ENCODE peak calls at places on chromosome 19, in ten cellular contexts. F, K, Q, G, C, V, L, E, P and I are unnamed samples.

GRCh38 chr19:19388568-19389555 is 16.6 kb upstream of the GATAD2A start:
- DNase-seq in F (no peak), K (no peak), Q (no peak), G (no peak), C (no peak), V (no peak), L (no peak), E (no peak), P (peak; percentile 49), I (no peak)

GRCh38 chr19:16654151-16654550 is 5.8 kb downstream of the SMIM7 start:
- DNase-seq in F (no peak), K (no peak), Q (no peak), G (no peak), C (no peak), V (no peak), L (no peak), E (no peak), P (peak; percentile 79), I (no peak)

GRCh38 chr19:47157455-47158321 is 27.1 kb downstream of the SAE1 start:
- DNase-seq in F (peak; percentile 46), K (peak; percentile 48), Q (no peak), G (peak; percentile 67), C (no peak), V (no peak), L (peak; percentile 24), E (no peak), P (peak; percentile 15), I (peak; percentile 88)

GRCh38 chr19:13356686-13357280 is 149.5 kb downstream of the CACNA1A start:
- DNase-seq in F (no peak), K (no peak), Q (no peak), G (no peak), C (no peak), V (no peak), L (no peak), E (no peak), P (no peak), I (no peak)

GRCh38 chr19:45901432-45901903 is 945 bp downstream of the MYPOP start:
- DNase-seq in F (no peak), K (peak; percentile 67), Q (no peak), G (no peak), C (peak; percentile 56), V (no peak), L (peak; percentile 24), E (peak; percentile 71), P (no peak), I (peak; percentile 35)

GRCh38 chr19:7921955-7922840 is 2.1 kb downstream of the SNAPC2 start:
- DNase-seq in F (peak; percentile 51), K (no peak), Q (no peak), G (no peak), C (no peak), V (no peak), L (no peak), E (peak; percentile 52), P (no peak), I (no peak)

GRCh38 chr19:8302357-8302691 is 5.8 kb downstream of the CD320 start:
- DNase-seq in F (peak; percentile 66), K (peak; percentile 85), Q (no peak), G (no peak), C (peak; percentile 16), V (no peak), L (peak; percentile 4), E (peak; percentile 36), P (peak; percentile 24), I (no peak)

GRCh38 chr19:5112681-5113080 is 143.8 kb downstream of the KDM4B start:
- DNase-seq in F (no peak), K (no peak), Q (no peak), G (no peak), C (no peak), V (no peak), L (no peak), E (no peak), P (no peak), I (no peak)

GRCh38 chr19:11693505-11694499 is 44.9 kb downstream of the ZNF823 start:
- DNase-seq in F (no peak), K (no peak), Q (no peak), G (peak; percentile 57), C (no peak), V (no peak), L (no peak), E (no peak), P (no peak), I (no peak)

GRCh38 chr19:48221628-48222027 is 34.1 kb downstream of the CARD8 start:
- DNase-seq in F (no peak), K (no peak), Q (no peak), G (no peak), C (no peak), V (no peak), L (no peak), E (no peak), P (no peak), I (no peak)

GRCh38 chr19:47028372-47028672 is 8.7 kb downstream of the NPAS1 start:
- DNase-seq in F (no peak), K (no peak), Q (no peak), G (no peak), C (no peak), V (no peak), L (no peak), E (no peak), P (peak; percentile 27), I (no peak)

GRCh38 chr19:35716985-35717664 is 678 bp upstream of the KMT2B start:
- DNase-seq in F (peak; percentile 97), K (peak; percentile 97), Q (peak; percentile 97), G (peak; percentile 94), C (peak; percentile 87), V (no peak), L (peak; percentile 89), E (peak; percentile 89), P (peak; percentile 97), I (peak; percentile 97)
- TF ChIP-seq POLR2A in F (no peak), K (no peak), Q (no peak), G (no peak), C (peak; percentile 6), V (peak; percentile 52), L (peak; percentile 30), E (no peak), P (peak; percentile 63), I (peak; percentile 26)

DNA sequence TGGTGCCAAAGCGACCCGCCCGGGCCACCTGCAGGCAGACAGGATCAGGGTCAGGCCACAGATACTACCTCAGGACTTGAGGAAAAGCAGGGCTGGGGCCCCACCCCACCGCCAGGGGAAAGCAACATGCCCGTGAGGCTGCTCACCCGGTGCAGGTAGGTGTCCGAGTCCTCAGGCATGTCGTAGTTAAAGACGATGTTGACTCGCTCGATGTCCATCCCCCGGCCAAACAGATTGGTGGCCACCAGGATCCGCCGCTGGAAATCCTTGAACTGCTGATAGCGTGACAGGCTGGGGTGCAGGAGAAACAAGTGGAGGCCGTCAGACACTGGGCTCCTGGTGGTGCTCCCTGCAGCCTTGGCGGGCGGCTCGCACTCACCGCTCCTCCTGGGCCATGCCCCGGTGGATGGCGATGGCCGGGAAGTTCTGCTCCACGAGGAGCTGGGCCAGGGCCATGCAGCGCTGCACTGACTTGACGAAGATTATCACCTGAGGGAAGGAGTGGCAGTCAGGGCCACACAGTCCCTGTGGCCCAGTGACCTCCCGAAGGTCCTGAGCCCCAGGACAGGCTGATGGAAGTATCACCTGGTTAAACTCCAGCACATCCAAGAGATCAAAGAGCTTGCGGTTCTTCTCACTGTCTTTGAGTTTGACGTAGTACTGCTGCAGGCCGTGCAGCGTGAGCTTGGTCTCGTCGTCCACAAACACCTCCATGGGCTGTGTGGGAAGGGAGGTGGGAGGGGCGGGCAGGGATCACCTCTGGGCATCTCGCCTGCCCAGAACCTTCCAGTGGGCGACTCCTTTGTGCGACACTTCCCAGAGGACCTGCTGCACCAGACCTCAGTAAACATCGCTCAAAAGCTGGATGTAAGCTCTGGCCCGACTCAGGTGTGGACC is 9.7 kb downstream of the DDX39A start:
- DNase-seq in F (no peak), K (peak; percentile 25), Q (no peak), G (no peak), C (no peak), V (no peak), L (no peak), E (no peak), P (no peak), I (no peak)
- TF ChIP-seq POLR2A in F (no peak), K (no peak), Q (no peak), G (no peak), C (no peak), V (peak; percentile 51), L (no peak), E (no peak), P (peak; percentile 48), I (no peak)

GRCh38 chr19:3119071-3119781 is 16.6 kb upstream of the GNA15 start:
- DNase-seq in F (no peak), K (no peak), Q (no peak), G (no peak), C (no peak), V (no peak), L (no peak), E (no peak), P (no peak), I (no peak)
- TF ChIP-seq POLR2A in F (no peak), K (no peak), Q (no peak), G (no peak), C (no peak), V (no peak), L (no peak), E (no peak), P (no peak), I (no peak)

GRCh38 chr19:38524994-38525634 is 91.6 kb downstream of the RYR1 start:
- DNase-seq in F (no peak), K (no peak), Q (no peak), G (no peak), C (no peak), V (no peak), L (no peak), E (no peak), P (no peak), I (no peak)
- TF ChIP-seq POLR2A in F (no peak), K (no peak), Q (no peak), G (no peak), C (no peak), V (no peak), L (no peak), E (no peak), P (no peak), I (no peak)